ENCODE peak calls at places on chromosome 4, in seven cellular contexts. C, G, F, L, R, M and D are unnamed samples.

GRCh38 chr4:61041527-61041926 is 158.6 kb upstream of the ADGRL3 start:
- DNase-seq in R (no peak), F (no peak), M (no peak), G (no peak), L (no peak), C (no peak), D (no peak)

GRCh38 chr4:127505203-127505602 is 127.6 kb upstream of the INTU start:
- DNase-seq in L (peak; percentile 4), R (no peak), M (no peak), G (no peak), C (no peak), F (no peak), D (peak; percentile 23)

GRCh38 chr4:4852591-4853362 is 6.7 kb upstream of the MSX1 start:
- DNase-seq in G (no peak), R (no peak), M (peak; percentile 61), C (peak; percentile 84), L (peak; percentile 79), F (peak; percentile 68), D (no peak)

GRCh38 chr4:142818476-142818875 is 27.6 kb downstream of the INPP4B start:
- DNase-seq in F (no peak), R (no peak), C (no peak), G (no peak), L (no peak), M (no peak), D (peak; percentile 60)

GRCh38 chr4:24477919-24478318 is 106.4 kb downstream of the DHX15 start:
- DNase-seq in G (no peak), F (no peak), L (peak; percentile 21), R (no peak), C (peak; percentile 42), M (peak; percentile 80), D (peak; percentile 24)

GRCh38 chr4:55635760-55636621 is at the start of gene NMU:
- DNase-seq in L (peak; percentile 87), F (peak; percentile 24), C (peak; percentile 78), G (peak; percentile 74), M (no peak), R (peak; percentile 54), D (peak; percentile 74)

GRCh38 chr4:66972087-66972486 is 573.2 kb downstream of the CENPC start:
- DNase-seq in C (peak; percentile 20), F (no peak), M (no peak), G (no peak), R (no peak), L (no peak), D (no peak)

GRCh38 chr4:39718366-39719323 is 20.7 kb downstream of the UBE2K start:
- DNase-seq in G (no peak), R (no peak), F (no peak), M (no peak), L (no peak), C (no peak), D (no peak)

GRCh38 chr4:73620115-73620792 is at the start of gene RASSF6:
- DNase-seq in L (no peak), M (no peak), F (no peak), R (peak; percentile 87), G (peak; percentile 91), C (peak; percentile 90), D (peak; percentile 43)

GRCh38 chr4:30801876-30802275 is 81.7 kb downstream of the PCDH7 start:
- DNase-seq in R (no peak), C (no peak), M (no peak), L (no peak), F (no peak), G (no peak), D (no peak)

GRCh38 chr4:144584428-144584827 is 61.5 kb upstream of the HHIP start:
- DNase-seq in C (no peak), L (no peak), R (no peak), M (no peak), F (no peak), G (no peak), D (no peak)

GRCh38 chr4:144580421-144580820 is 65.5 kb upstream of the HHIP start:
- DNase-seq in G (no peak), M (no peak), R (no peak), C (no peak), F (no peak), L (no peak), D (no peak)

GRCh38 chr4:144583658-144584057 is 62.3 kb upstream of the HHIP start:
- DNase-seq in F (no peak), M (no peak), R (no peak), L (no peak), C (no peak), G (no peak), D (no peak)

GRCh38 chr4:144582975-144583374 is 63.0 kb upstream of the HHIP start:
- DNase-seq in G (no peak), F (no peak), R (no peak), C (no peak), L (no peak), M (no peak), D (no peak)

DNA sequence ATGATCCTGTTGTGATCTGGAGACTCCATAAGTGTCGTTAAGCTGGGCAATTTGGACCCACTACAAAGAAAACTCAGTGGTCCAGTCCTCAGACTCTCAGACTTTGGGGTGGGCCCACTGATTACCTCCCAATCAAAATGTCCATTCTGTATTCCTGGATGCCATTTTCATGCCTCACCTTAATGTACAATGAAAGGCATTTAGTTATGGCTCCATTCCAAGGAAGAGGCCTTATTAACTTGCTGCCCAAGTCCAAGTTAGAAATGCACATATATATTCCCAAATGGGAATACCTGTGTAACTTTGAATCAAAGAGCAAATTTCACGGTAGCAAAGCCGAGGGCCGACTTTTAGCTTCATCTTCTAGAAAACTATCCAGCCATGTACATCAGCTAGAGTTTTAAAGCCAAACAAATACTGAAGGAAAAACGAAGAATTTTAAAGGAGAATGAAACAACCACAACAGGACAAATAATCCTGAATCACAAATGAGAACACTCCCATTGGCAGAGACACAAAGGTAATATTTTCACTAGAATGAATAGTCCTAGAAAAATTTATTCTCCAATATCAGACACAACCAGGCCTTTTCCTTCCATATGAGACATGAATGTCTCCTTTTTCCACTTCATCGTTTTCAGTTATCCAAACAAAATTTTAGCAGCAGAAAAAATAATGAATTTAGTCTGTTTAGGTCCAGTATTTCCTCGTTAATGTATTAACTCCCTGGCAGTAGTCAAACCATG is 63.7 kb upstream of the HHIP start:
- DNase-seq in L (no peak), F (no peak), G (no peak), R (no peak), M (no peak), C (no peak), D (no peak)
- H3K27ac ChIP-seq in L (no peak overlapping the region), F (no peak overlapping the region), G (no peak overlapping the region), R (peak overlapping the region; percentile 48), M (no peak overlapping the region), C (no peak overlapping the region), D (no peak overlapping the region)

DNA sequence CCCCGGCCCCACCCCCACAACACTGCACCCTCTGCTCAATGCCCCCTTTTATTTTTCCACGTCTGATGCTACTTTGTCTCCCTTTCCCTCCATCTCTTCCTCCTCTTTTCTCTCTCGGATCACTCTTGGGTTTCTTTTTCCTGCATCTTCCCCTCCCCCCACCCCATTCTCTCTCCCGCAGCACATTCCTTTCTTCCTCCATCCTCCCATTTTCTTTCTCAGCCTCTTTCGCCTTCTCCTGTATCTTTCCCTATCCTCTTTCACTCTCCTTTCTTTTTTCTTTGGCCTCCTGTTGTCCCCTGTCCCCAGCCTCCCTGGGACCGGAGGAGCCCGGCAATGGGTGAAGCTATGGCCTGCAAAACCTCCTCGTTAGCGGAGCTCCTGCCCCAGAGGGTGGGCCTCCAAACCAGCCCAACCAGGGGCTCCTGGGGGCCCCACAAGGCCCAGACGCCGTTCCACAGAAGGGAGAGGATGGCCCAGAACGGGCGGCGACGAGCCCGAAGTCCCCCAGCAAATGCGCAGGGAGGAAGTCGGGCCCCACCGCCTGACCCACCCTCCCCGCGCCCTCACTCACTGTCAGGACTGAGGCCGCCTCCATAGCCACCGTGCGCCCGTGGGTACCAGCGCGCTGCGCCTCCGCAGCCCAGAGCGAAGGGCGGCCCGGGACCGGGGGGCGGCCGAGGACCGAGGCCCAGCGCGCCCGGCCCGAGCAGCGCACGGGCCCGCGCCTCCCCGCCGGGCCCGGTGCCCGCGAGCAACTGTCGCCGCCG is 807 bp downstream of the HMX1 start:
- DNase-seq in G (no peak), F (no peak), M (no peak), R (no peak), C (peak; percentile 54), L (peak; percentile 82), D (no peak)
- H3K27me3 ChIP-seq in G (no peaks in the 10 kb centered on the region), F (peaks cover 96% of the 10 kb centered on the region), M (peaks cover 43% of the 10 kb centered on the region), R (peaks cover 97% of the 10 kb centered on the region), C (peaks cover 97% of the 10 kb centered on the region), L (no peaks in the 10 kb centered on the region), D (peaks cover 27% of the 10 kb centered on the region)

DNA sequence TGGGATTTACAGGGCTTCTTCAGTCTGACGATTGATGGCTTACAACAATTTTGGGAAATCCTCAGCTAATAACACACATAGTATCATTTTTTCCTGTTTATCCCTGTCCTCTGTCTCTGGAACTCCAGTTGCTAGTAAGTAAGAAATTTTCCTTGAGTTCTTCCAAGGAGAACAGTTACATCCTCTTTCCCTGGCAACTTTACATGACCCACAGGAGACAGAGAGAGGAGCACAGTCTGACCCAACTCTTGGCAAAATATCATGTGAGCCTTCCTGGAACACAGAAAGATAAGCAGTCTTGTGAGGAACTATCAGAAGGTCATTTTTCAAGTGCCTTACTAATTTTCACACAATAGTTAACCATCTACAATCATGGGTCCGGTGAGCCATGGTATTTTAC is 578.7 kb upstream of the PABPC4L start:
- DNase-seq in R (no peak), F (no peak), G (no peak), C (no peak), M (no peak), L (no peak), D (no peak)
- H3K36me3 ChIP-seq in R (no peaks in the 10 kb centered on the region), F (no peaks in the 10 kb centered on the region), G (no peaks in the 10 kb centered on the region), C (no peaks in the 10 kb centered on the region), M (no peaks in the 10 kb centered on the region), L (no peaks in the 10 kb centered on the region), D (no peaks in the 10 kb centered on the region)

GRCh38 chr4:47075919-47076318 is 44.6 kb downstream of the GABRB1 start:
- DNase-seq in R (no peak), G (no peak), L (no peak), C (peak; percentile 34), M (no peak), F (no peak), D (no peak)

GRCh38 chr4:47075241-47075640 is 43.9 kb downstream of the GABRB1 start:
- DNase-seq in L (no peak), F (no peak), C (no peak), G (no peak), R (no peak), M (no peak), D (no peak)

GRCh38 chr4:47068986-47069385 is 37.6 kb downstream of the GABRB1 start:
- DNase-seq in M (no peak), G (no peak), C (no peak), F (no peak), L (no peak), R (no peak), D (no peak)

GRCh38 chr4:47074836-47075235 is 43.5 kb downstream of the GABRB1 start:
- DNase-seq in C (no peak), F (no peak), G (no peak), M (no peak), R (no peak), L (no peak), D (no peak)

DNA sequence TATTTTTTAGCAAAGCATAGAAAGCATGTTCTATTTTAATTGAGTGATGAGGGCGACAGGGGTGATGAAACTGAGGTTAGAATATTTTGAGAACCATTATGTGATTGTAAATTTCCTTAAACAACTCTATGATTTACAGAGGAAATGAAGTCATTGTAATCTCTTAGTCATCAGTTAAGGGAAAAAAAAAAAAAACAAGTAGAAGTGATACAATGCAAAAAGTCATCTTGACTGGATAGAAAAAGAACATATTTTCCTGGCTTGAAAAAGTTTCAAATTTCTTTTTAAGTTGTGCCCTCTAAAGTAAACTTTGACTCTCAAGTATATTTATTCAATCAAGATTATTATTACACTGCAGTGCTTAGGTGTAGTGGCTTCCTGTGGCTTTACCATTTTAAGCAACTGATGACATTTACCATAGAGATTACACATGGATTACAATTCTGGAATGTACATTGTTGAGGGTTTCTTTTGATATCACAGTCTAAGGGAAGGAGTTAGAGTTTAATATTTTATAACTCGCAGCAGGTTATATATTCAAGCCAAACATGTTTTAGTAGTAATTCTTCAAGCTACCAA is 40.6 kb downstream of the GABRB1 start:
- DNase-seq in C (no peak), M (no peak), F (no peak), L (no peak), R (no peak), G (no peak), D (no peak)
- H3K27ac ChIP-seq in C (no peak overlapping the region), M (no peak overlapping the region), F (no peak overlapping the region), L (no peak overlapping the region), R (no peak overlapping the region), G (no peak overlapping the region), D (no peak overlapping the region)